ENCODE peak calls at places on chromosomes 7 and 10, in seven cellular contexts. Z is Right ventricle myocardium inferior; L is endothelial cell; E is bronchial epithelial cell; W is HAP-1; J is activated naive CD4-positive, alpha-beta T cell treated with anti-CD3 and anti-CD28 coated beads for 36 hours; M is left ventricle myocardium inferior. B is an unnamed sample.

GRCh38 chr7:90178592-90179279 is 24.5 kb downstream of the STEAP1 start:
- DNase-seq in W (no peak), L (no peak), J (peak), E (peak), Z (peak), M (no peak), B (no peak)

GRCh38 chr7:158682456-158682855 is 22.1 kb downstream of the NCAPG2 start:
- DNase-seq in E (no peak), L (no peak), J (no peak), W (no peak), M (no peak), Z (no peak), B (no peak)

GRCh38 chr7:157273208-157274202 is 63.3 kb upstream of the DNAJB6 start:
- DNase-seq in L (peak), J (peak), M (peak), W (peak), E (peak), Z (peak), B (peak)

GRCh38 chr7:26583094-26583493 is 281.3 kb downstream of the SKAP2 start:
- DNase-seq in M (no peak), L (no peak), J (no peak), E (no peak), W (no peak), Z (no peak), B (no peak)

GRCh38 chr7:96481831-96482230 is 159.9 kb upstream of the SLC25A13 start:
- DNase-seq in J (no peak), W (no peak), L (no peak), E (no peak), M (no peak), Z (no peak), B (no peak)

GRCh38 chr7:2261611-2262010 is 19.6 kb downstream of the NUDT1 start:
- DNase-seq in W (no peak), L (no peak), M (no peak), J (peak), Z (peak), E (no peak), B (no peak)

GRCh38 chr7:41107938-41108448 is 594.9 kb downstream of the INHBA start:
- DNase-seq in W (no peak), M (no peak), E (peak), Z (no peak), J (no peak), L (no peak), B (no peak)

GRCh38 chr7:27162548-27162848 is 2.8 kb downstream of the HOXA9 start:
- DNase-seq in J (no peak), Z (no peak), E (no peak), M (no peak), L (no peak), W (peak), B (no peak)

GRCh38 chr10:3776796-3777571 is 8.0 kb downstream of the KLF6 start:
- DNase-seq in Z (no peak), M (no peak), E (peak), L (no peak), W (no peak), J (peak), B (no peak)

GRCh38 chr10:132616170-132616994 is 78.8 kb downstream of the INPP5A start:
- DNase-seq in L (no peak), Z (no peak), M (no peak), J (peak), E (no peak), W (no peak), B (no peak)

GRCh38 chr10:48474764-48475365 is 130.0 kb downstream of the ARHGAP22 start:
- DNase-seq in W (no peak), E (no peak), Z (no peak), L (no peak), J (no peak), M (no peak), B (no peak)